ENCODE peak calls at places on chromosomes 5 and 9, in six cellular contexts. X is thoracic aorta, E is spleen, K is erythroblast, Y is progenitor cell of endocrine pancreas, R is hippocampal formation. T is an unnamed sample.

GRCh38 chr5:147805030-147805454 is 22.5 kb upstream of the JAKMIP2 start:
- DNase-seq in R (no peak), K (no peak), E (peak; percentile 84), X (no peak), Y (no peak), T (no peak)

GRCh38 chr9:121362813-121363585 is 7.1 kb downstream of the STOM start:
- DNase-seq in K (no peak), R (no peak), X (no peak), E (no peak), Y (no peak), T (no peak)

GRCh38 chr5:163563112-163563511 is 57.7 kb downstream of the MAT2B start:
- DNase-seq in R (no peak), X (no peak), Y (no peak), E (no peak), K (no peak), T (no peak)

GRCh38 chr9:35605336-35606137 is 475 bp downstream of the TESK1 start:
- DNase-seq in E (peak; percentile 91), X (no peak), K (peak; percentile 60), R (no peak), Y (no peak), T (no peak)

GRCh38 chr9:5951686-5952211 is 61.1 kb downstream of the MLANA start:
- DNase-seq in E (no peak), K (no peak), X (no peak), R (no peak), Y (no peak), T (no peak)

GRCh38 chr9:93159601-93160418 is 24.1 kb upstream of the WNK2 start:
- DNase-seq in E (peak; percentile 96), K (peak; percentile 77), R (peak; percentile 29), Y (peak; percentile 93), X (peak; percentile 37), T (peak; percentile 89)

GRCh38 chr5:135486679-135487395 is 34.7 kb upstream of the TIFAB start:
- DNase-seq in X (no peak), E (no peak), Y (no peak), R (no peak), K (no peak), T (no peak)

GRCh38 chr9:130668694-130669093 is 4.3 kb downstream of the PRDM12 start:
- DNase-seq in R (no peak), Y (no peak), E (no peak), K (no peak), X (no peak), T (no peak)

GRCh38 chr9:136527721-136528710 is 17.8 kb downstream of the NOTCH1 start:
- DNase-seq in E (no peak), R (no peak), Y (no peak), X (no peak), K (no peak), T (no peak)

GRCh38 chr5:10366310-10367297 is 13.1 kb downstream of the MARCHF6 start:
- DNase-seq in R (no peak), X (no peak), K (no peak), Y (no peak), E (no peak), T (no peak)

GRCh38 chr5:115579216-115579615 is 23.1 kb downstream of the TICAM2 start:
- DNase-seq in E (no peak), Y (no peak), K (no peak), R (peak; percentile 42), X (no peak), T (no peak)

GRCh38 chr5:124995451-124995850 is 249.0 kb upstream of the ZNF608 start:
- DNase-seq in X (no peak), Y (no peak), K (no peak), R (no peak), E (no peak), T (no peak)

GRCh38 chr5:68246802-68247201 is 31.2 kb downstream of the PIK3R1 start:
- DNase-seq in E (no peak), Y (no peak), R (no peak), K (no peak), X (no peak), T (no peak)

GRCh38 chr9:133527444-133527920 is 2.7 kb upstream of the MYMK start:
- DNase-seq in R (no peak), K (no peak), E (no peak), X (no peak), Y (no peak), T (peak; percentile 77)

GRCh38 chr5:176784218-176785165 is 25.9 kb upstream of the UNC5A start:
- DNase-seq in K (no peak), R (no peak), X (no peak), E (peak; percentile 63), Y (no peak), T (no peak)

GRCh38 chr5:59506285-59506877 is 387.1 kb downstream of the PDE4D start:
- DNase-seq in R (peak; percentile 32), X (no peak), Y (no peak), K (peak; percentile 61), E (no peak), T (no peak)

GRCh38 chr9:124231095-124231743 is 26.5 kb upstream of the NEK6 start:
- DNase-seq in R (no peak), X (no peak), Y (no peak), E (no peak), K (no peak), T (no peak)

GRCh38 chr5:13944564-13945195 is at the start of gene DNAH5:
- DNase-seq in Y (no peak), E (no peak), X (no peak), R (no peak), K (no peak), T (no peak)

GRCh38 chr5:119468286-119468685 is 16.0 kb downstream of the HSD17B4 start:
- DNase-seq in K (peak; percentile 5), R (no peak), E (no peak), Y (no peak), X (no peak), T (no peak)

GRCh38 chr5:179166886-179167841 is 107.0 kb downstream of the ZNF354C start:
- DNase-seq in K (peak; percentile 71), R (peak; percentile 12), E (peak; percentile 87), Y (peak; percentile 61), X (no peak), T (peak; percentile 45)

GRCh38 chr9:116141864-116142561 is 11.6 kb upstream of the PAPPA start:
- DNase-seq in E (no peak), R (no peak), Y (no peak), K (no peak), X (no peak), T (no peak)